ENCODE peak calls at places on chromosomes 12 and 14, in four cellular contexts. P is GM12865, X is esophagus muscularis mucosa, W is cardiac fibroblast. N is an unnamed sample.

GRCh38 chr14:21105095-21105494 is 4.2 kb downstream of the TMEM253 start:
- DNase-seq in W (no peak), P (no peak), X (no peak), N (no peak)

GRCh38 chr12:80830533-80831088 is 107.1 kb downstream of the LIN7A start:
- DNase-seq in W (no peak), P (no peak), X (no peak), N (no peak)

GRCh38 chr12:61667676-61668075 is 592.5 kb upstream of the USP15 start:
- DNase-seq in P (no peak), X (no peak), W (no peak), N (no peak)

GRCh38 chr14:61106627-61107147 is 125.6 kb downstream of the SLC38A6 start:
- DNase-seq in W (no peak), P (peak; percentile 38), X (peak; percentile 72), N (no peak)

GRCh38 chr12:95227818-95228356 is 10.3 kb downstream of the VEZT start:
- DNase-seq in W (no peak), P (no peak), X (no peak), N (no peak)

GRCh38 chr14:49478784-49479183 is 107.4 kb downstream of the RPS29 start:
- DNase-seq in P (no peak), W (no peak), X (no peak), N (no peak)

GRCh38 chr12:116878567-116879508 is 2.4 kb downstream of the HRK start:
- DNase-seq in W (peak; percentile 44), X (no peak), P (no peak), N (no peak)

GRCh38 chr14:84152452-84152851 is 1377.5 kb upstream of the FLRT2 start:
- DNase-seq in P (no peak), W (no peak), X (no peak), N (no peak)

GRCh38 chr12:76688627-76689026 is 75.3 kb upstream of the ZDHHC17 start:
- DNase-seq in X (no peak), W (no peak), P (peak; percentile 10), N (no peak)

GRCh38 chr12:4246116-4246515 is 27.4 kb upstream of the CCND2 start:
- DNase-seq in P (peak; percentile 62), X (no peak), W (no peak), N (no peak)

GRCh38 chr14:95155044-95155443 is 2.3 kb downstream of the DICER1 start:
- DNase-seq in P (no peak), W (no peak), X (no peak), N (no peak)

GRCh38 chr14:95150910-95151309 is 6.4 kb downstream of the DICER1 start:
- DNase-seq in W (no peak), X (no peak), P (no peak), N (no peak)

GRCh38 chr14:95149441-95149840 is 7.9 kb downstream of the DICER1 start:
- DNase-seq in P (no peak), W (no peak), X (no peak), N (no peak)

GRCh38 chr14:95153866-95154265 is 3.5 kb downstream of the DICER1 start:
- DNase-seq in X (no peak), P (no peak), W (no peak), N (no peak)

GRCh38 chr14:95151561-95151960 is 5.8 kb downstream of the DICER1 start:
- DNase-seq in X (no peak), W (peak; percentile 29), P (no peak), N (no peak)
- H3K4me3 ChIP-seq in X (no peak overlapping the region), W (no peak overlapping the region), P (no peak overlapping the region), N (no peak overlapping the region)

DNA sequence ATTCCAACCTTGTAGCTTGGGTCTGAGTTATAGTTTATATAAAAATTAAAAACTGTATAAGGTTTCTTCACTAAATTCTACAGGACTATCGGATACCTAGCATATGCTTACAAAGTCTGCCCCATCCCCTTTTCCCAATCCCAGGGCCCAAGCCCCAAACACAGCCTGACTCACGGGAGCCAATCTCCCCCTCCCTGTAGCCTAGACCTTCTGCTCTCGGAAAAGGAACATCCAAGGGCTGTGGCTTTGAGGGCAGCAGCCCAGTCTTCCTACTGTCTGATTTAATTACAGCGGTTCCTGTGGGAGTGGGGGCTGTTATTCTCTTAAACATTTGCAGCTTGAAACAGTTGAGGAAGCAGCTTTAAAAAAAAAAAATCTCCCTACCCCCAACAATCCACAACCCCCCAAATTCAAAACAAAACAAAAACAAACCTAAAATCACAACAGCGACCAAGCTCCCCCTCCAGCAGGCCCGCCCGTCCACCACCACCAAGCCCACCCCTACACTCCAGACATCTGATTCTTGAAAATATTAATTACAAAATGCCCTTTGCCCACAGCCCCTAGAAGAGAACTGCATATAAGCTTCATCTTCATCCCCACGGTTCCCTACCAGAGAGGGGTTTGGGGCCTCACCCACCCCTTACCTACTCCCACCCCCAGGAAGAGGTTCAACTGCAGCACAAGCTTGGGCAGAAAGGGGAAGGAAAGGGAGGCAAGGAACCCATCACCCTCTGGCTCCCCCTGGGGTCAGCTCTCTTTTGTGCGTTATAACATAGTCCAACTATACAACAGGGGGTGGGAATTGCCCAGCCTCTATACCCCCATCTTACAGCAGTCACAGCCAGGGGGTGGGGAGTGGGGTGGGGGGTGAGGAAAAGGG is 1.1 kb upstream of the PRKAG1 start:
- DNase-seq in P (peak; percentile 52), W (peak; percentile 34), X (no peak), N (no peak)
- TF ChIP-seq CTCF in P (peak; percentile 50), W (peak; percentile 40), X (no peak), N (peak; percentile 37)

DNA sequence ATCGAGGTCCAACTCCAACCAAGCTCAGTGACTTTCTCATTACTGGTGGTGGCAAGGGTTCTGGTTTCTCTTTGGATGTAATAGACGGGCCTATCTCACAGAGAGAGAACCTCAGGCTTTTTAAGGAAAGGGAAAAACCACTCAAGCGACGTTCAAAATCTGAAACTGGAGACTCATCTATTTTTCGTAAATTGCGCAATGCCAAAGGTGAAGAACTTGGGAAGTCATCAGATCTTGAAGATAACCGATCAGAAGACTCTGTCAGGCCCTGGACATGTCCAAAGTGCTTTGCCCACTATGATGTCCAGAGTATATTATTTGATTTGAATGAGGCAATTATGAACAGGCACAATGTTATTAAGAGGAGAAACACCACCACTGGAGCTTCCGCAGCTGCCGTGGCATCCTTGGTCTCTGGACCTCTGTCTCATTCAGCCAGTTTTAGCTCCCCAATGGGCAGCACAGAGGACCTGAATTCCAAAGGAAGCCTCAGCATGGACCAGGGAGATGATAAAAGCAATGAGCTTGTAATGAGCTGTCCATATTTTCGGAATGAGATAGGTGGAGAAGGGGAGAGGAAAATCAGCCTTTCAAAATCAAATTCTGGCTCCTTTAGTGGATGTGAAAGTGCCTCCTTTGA is 343.5 kb upstream of the RGS6 start:
- DNase-seq in X (no peak), P (no peak), W (no peak), N (no peak)
- H3K4me3 ChIP-seq in X (no peak overlapping the region), P (no peak overlapping the region), W (no peak overlapping the region), N (no peak overlapping the region)

GRCh38 chr14:100076133-100076532 is 10.9 kb downstream of the EVL start:
- DNase-seq in P (peak; percentile 61), X (peak; percentile 55), W (peak; percentile 50), N (no peak)
- TF ChIP-seq CTCF in P (peak; percentile 11), X (no peak), W (peak; percentile 23), N (peak; percentile 43)

N was measured in epithelial cell of proximal tubule.